ENCODE peak calls at places on chromosomes 13 and 19, in nine cellular contexts. One of them, this sample, is unnamed.

GRCh38 chr13:100674363-100674847 is at the start of gene TMTC4:
- DNase-seq in right lobe of liver: no peak
- DNase-seq in endothelial cell of umbilical vein: no peak
- DNase-seq in esophagus squamous epithelium: no peak
- DNase-seq in tibial nerve: no peak
- DNase-seq in heart left ventricle: no peak
- DNase-seq in uterus: no peak
- DNase-seq in breast epithelium: no peak
- DNase-seq in body of pancreas: no peak
- DNase-seq in this sample: no peak

GRCh38 chr13:24168980-24169379 is 8.5 kb downstream of the SPATA13 start:
- DNase-seq in endothelial cell of umbilical vein: no peak
- DNase-seq in uterus: no peak
- DNase-seq in esophagus squamous epithelium: no peak
- DNase-seq in tibial nerve: no peak
- DNase-seq in heart left ventricle: no peak
- DNase-seq in breast epithelium: no peak
- DNase-seq in right lobe of liver: peak; percentile 42
- DNase-seq in body of pancreas: peak; percentile 71
- DNase-seq in this sample: no peak

GRCh38 chr13:25503856-25504255 is 132.1 kb downstream of the ATP8A2 start:
- DNase-seq in heart left ventricle: no peak
- DNase-seq in breast epithelium: no peak
- DNase-seq in esophagus squamous epithelium: no peak
- DNase-seq in tibial nerve: no peak
- DNase-seq in endothelial cell of umbilical vein: no peak
- DNase-seq in right lobe of liver: no peak
- DNase-seq in uterus: no peak
- DNase-seq in body of pancreas: no peak
- DNase-seq in this sample: no peak

GRCh38 chr19:45117167-45117594 is 24.2 kb downstream of the PPP1R37 start:
- DNase-seq in breast epithelium: no peak
- DNase-seq in heart left ventricle: no peak
- DNase-seq in uterus: no peak
- DNase-seq in right lobe of liver: no peak
- DNase-seq in body of pancreas: no peak
- DNase-seq in tibial nerve: no peak
- DNase-seq in esophagus squamous epithelium: no peak
- DNase-seq in endothelial cell of umbilical vein: no peak
- DNase-seq in this sample: no peak

GRCh38 chr13:35764359-35765015 is 288.0 kb upstream of the MAB21L1 start:
- DNase-seq in endothelial cell of umbilical vein: no peak
- DNase-seq in right lobe of liver: no peak
- DNase-seq in tibial nerve: no peak
- DNase-seq in breast epithelium: no peak
- DNase-seq in esophagus squamous epithelium: no peak
- DNase-seq in uterus: no peak
- DNase-seq in heart left ventricle: no peak
- DNase-seq in body of pancreas: no peak
- DNase-seq in this sample: no peak

GRCh38 chr19:6424190-6424938 is at the start of gene KHSRP:
- DNase-seq in heart left ventricle: peak; percentile 51
- DNase-seq in uterus: peak; percentile 22
- DNase-seq in tibial nerve: no peak
- DNase-seq in endothelial cell of umbilical vein: no peak
- DNase-seq in esophagus squamous epithelium: no peak
- DNase-seq in body of pancreas: no peak
- DNase-seq in breast epithelium: no peak
- DNase-seq in right lobe of liver: no peak
- DNase-seq in this sample: no peak

GRCh38 chr19:28940751-28941500 is 272.0 kb downstream of the UQCRFS1 start:
- DNase-seq in tibial nerve: no peak
- DNase-seq in endothelial cell of umbilical vein: no peak
- DNase-seq in heart left ventricle: no peak
- DNase-seq in body of pancreas: no peak
- DNase-seq in breast epithelium: no peak
- DNase-seq in esophagus squamous epithelium: no peak
- DNase-seq in uterus: no peak
- DNase-seq in right lobe of liver: no peak
- DNase-seq in this sample: no peak

GRCh38 chr19:4707956-4708650 is 15.5 kb downstream of the DPP9 start:
- DNase-seq in heart left ventricle: peak; percentile 67
- DNase-seq in right lobe of liver: peak; percentile 73
- DNase-seq in uterus: peak; percentile 53
- DNase-seq in breast epithelium: no peak
- DNase-seq in esophagus squamous epithelium: no peak
- DNase-seq in tibial nerve: no peak
- DNase-seq in body of pancreas: peak; percentile 62
- DNase-seq in endothelial cell of umbilical vein: no peak
- DNase-seq in this sample: no peak

GRCh38 chr13:40533072-40533471 is 133.4 kb downstream of the FOXO1 start:
- DNase-seq in esophagus squamous epithelium: no peak
- DNase-seq in uterus: no peak
- DNase-seq in tibial nerve: no peak
- DNase-seq in breast epithelium: no peak
- DNase-seq in right lobe of liver: no peak
- DNase-seq in endothelial cell of umbilical vein: no peak
- DNase-seq in heart left ventricle: no peak
- DNase-seq in body of pancreas: no peak
- DNase-seq in this sample: no peak

GRCh38 chr13:110166598-110166997 is 140.4 kb downstream of the COL4A1 start:
- DNase-seq in heart left ventricle: no peak
- DNase-seq in breast epithelium: no peak
- DNase-seq in uterus: no peak
- DNase-seq in tibial nerve: no peak
- DNase-seq in endothelial cell of umbilical vein: no peak
- DNase-seq in esophagus squamous epithelium: no peak
- DNase-seq in body of pancreas: no peak
- DNase-seq in right lobe of liver: no peak
- DNase-seq in this sample: no peak

GRCh38 chr19:11274533-11275086 is 12.3 kb upstream of the DOCK6 start:
- DNase-seq in right lobe of liver: no peak
- DNase-seq in endothelial cell of umbilical vein: no peak
- DNase-seq in heart left ventricle: no peak
- DNase-seq in uterus: no peak
- DNase-seq in body of pancreas: no peak
- DNase-seq in breast epithelium: no peak
- DNase-seq in esophagus squamous epithelium: no peak
- DNase-seq in tibial nerve: no peak
- DNase-seq in this sample: no peak

GRCh38 chr19:33659835-33660234 is 38.1 kb downstream of the CHST8 start:
- DNase-seq in heart left ventricle: no peak
- DNase-seq in uterus: no peak
- DNase-seq in esophagus squamous epithelium: no peak
- DNase-seq in body of pancreas: no peak
- DNase-seq in right lobe of liver: no peak
- DNase-seq in breast epithelium: no peak
- DNase-seq in tibial nerve: no peak
- DNase-seq in endothelial cell of umbilical vein: no peak
- DNase-seq in this sample: no peak

GRCh38 chr19:33662391-33662790 is 40.6 kb downstream of the CHST8 start:
- DNase-seq in uterus: no peak
- DNase-seq in body of pancreas: no peak
- DNase-seq in esophagus squamous epithelium: no peak
- DNase-seq in endothelial cell of umbilical vein: no peak
- DNase-seq in breast epithelium: no peak
- DNase-seq in right lobe of liver: no peak
- DNase-seq in heart left ventricle: no peak
- DNase-seq in tibial nerve: no peak
- DNase-seq in this sample: no peak

GRCh38 chr19:33660426-33661160 is 38.8 kb downstream of the CHST8 start:
- DNase-seq in tibial nerve: no peak
- DNase-seq in esophagus squamous epithelium: no peak
- DNase-seq in endothelial cell of umbilical vein: no peak
- DNase-seq in body of pancreas: no peak
- DNase-seq in uterus: no peak
- DNase-seq in breast epithelium: no peak
- DNase-seq in right lobe of liver: no peak
- DNase-seq in heart left ventricle: no peak
- DNase-seq in this sample: no peak

GRCh38 chr19:33664744-33665143 is 43.0 kb downstream of the CHST8 start:
- DNase-seq in right lobe of liver: no peak
- DNase-seq in breast epithelium: no peak
- DNase-seq in esophagus squamous epithelium: no peak
- DNase-seq in uterus: no peak
- DNase-seq in body of pancreas: no peak
- DNase-seq in tibial nerve: no peak
- DNase-seq in endothelial cell of umbilical vein: no peak
- DNase-seq in heart left ventricle: no peak
- DNase-seq in this sample: no peak

DNA sequence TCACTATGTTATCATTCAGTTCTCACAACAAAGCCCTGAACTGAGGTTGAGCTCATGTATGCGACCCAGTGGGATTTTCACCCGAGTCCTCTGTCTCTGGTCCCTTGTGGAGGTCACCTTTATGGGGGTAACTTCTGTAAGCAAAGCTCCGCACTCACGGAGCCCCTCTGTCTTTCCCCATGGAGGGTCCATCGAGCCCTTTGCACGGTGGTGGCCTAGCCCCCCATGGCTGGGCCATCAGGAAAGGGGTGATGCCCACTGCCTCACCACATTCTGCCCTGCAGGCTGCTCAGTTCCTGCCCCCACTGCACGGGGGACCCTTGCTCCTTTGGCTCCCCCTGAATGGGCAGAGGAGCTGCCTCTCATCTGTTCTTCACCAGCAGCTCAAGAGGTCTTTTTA is 39.6 kb downstream of the CHST8 start:
- DNase-seq in endothelial cell of umbilical vein: no peak
- DNase-seq in tibial nerve: no peak
- DNase-seq in heart left ventricle: no peak
- DNase-seq in breast epithelium: no peak
- DNase-seq in uterus: no peak
- DNase-seq in esophagus squamous epithelium: no peak
- DNase-seq in right lobe of liver: no peak
- DNase-seq in body of pancreas: no peak
- DNase-seq in this sample: no peak
- TF ChIP-seq POLR2A in endothelial cell of umbilical vein: no peak
- TF ChIP-seq POLR2A in tibial nerve: no peak
- TF ChIP-seq POLR2A in heart left ventricle: no peak
- TF ChIP-seq POLR2A in breast epithelium: no peak
- TF ChIP-seq POLR2A in uterus: no peak
- TF ChIP-seq POLR2A in esophagus squamous epithelium: no peak
- TF ChIP-seq POLR2A in right lobe of liver: no peak
- TF ChIP-seq POLR2A in body of pancreas: no peak
- TF ChIP-seq POLR2A in this sample: no peak

DNA sequence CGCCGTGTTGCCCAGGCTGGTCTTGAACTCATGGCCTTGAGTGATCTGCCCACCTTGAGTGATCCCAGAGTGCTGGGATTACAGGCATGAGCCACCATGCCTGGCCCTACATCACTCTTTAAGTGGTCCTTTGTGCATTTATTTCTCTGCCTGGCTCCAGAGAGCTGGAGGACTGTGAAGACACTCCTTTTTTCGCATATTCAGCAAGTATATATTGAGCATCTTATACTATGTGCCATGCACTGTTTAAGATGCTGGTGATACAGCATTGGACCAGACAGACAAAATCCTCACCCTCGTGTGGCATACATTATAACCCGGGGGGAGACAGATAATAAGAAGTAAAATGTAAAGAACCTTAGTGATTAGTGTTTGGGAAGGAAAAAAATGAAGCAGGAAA is 66.8 kb upstream of the NPAS1 start:
- DNase-seq in uterus: no peak
- DNase-seq in heart left ventricle: no peak
- DNase-seq in breast epithelium: no peak
- DNase-seq in tibial nerve: no peak
- DNase-seq in esophagus squamous epithelium: no peak
- DNase-seq in right lobe of liver: no peak
- DNase-seq in body of pancreas: no peak
- DNase-seq in endothelial cell of umbilical vein: no peak
- DNase-seq in this sample: no peak
- H3K4me1 ChIP-seq in uterus: peaks cover 6% of the 10 kb centered on the region
- H3K4me1 ChIP-seq in heart left ventricle: peaks cover 22% of the 10 kb centered on the region
- H3K4me1 ChIP-seq in breast epithelium: peaks cover 14% of the 10 kb centered on the region
- H3K4me1 ChIP-seq in tibial nerve: peaks cover 56% of the 10 kb centered on the region
- H3K4me1 ChIP-seq in esophagus squamous epithelium: peaks cover 24% of the 10 kb centered on the region
- H3K4me1 ChIP-seq in right lobe of liver: no peaks in the 10 kb centered on the region
- H3K4me1 ChIP-seq in body of pancreas: peaks cover 27% of the 10 kb centered on the region
- H3K4me1 ChIP-seq in endothelial cell of umbilical vein: peaks cover 20% of the 10 kb centered on the region
- H3K4me1 ChIP-seq in this sample: peaks cover 22% of the 10 kb centered on the region

GRCh38 chr19:16873603-16874002 is 15.2 kb upstream of the F2RL3 start:
- DNase-seq in heart left ventricle: no peak
- DNase-seq in breast epithelium: no peak
- DNase-seq in esophagus squamous epithelium: no peak
- DNase-seq in endothelial cell of umbilical vein: no peak
- DNase-seq in right lobe of liver: no peak
- DNase-seq in body of pancreas: no peak
- DNase-seq in uterus: no peak
- DNase-seq in tibial nerve: no peak
- DNase-seq in this sample: no peak

GRCh38 chr19:16872728-16873127 is 16.1 kb upstream of the F2RL3 start:
- DNase-seq in uterus: no peak
- DNase-seq in heart left ventricle: no peak
- DNase-seq in tibial nerve: no peak
- DNase-seq in body of pancreas: no peak
- DNase-seq in breast epithelium: no peak
- DNase-seq in right lobe of liver: no peak
- DNase-seq in esophagus squamous epithelium: no peak
- DNase-seq in endothelial cell of umbilical vein: no peak
- DNase-seq in this sample: no peak

GRCh38 chr19:16874250-16874977 is 14.4 kb upstream of the F2RL3 start:
- DNase-seq in esophagus squamous epithelium: no peak
- DNase-seq in endothelial cell of umbilical vein: no peak
- DNase-seq in right lobe of liver: no peak
- DNase-seq in breast epithelium: no peak
- DNase-seq in uterus: no peak
- DNase-seq in tibial nerve: no peak
- DNase-seq in body of pancreas: no peak
- DNase-seq in heart left ventricle: no peak
- DNase-seq in this sample: no peak

GRCh38 chr19:16869331-16869972 is 19.3 kb upstream of the F2RL3 start:
- DNase-seq in endothelial cell of umbilical vein: no peak
- DNase-seq in uterus: no peak
- DNase-seq in tibial nerve: no peak
- DNase-seq in body of pancreas: no peak
- DNase-seq in breast epithelium: no peak
- DNase-seq in heart left ventricle: no peak
- DNase-seq in esophagus squamous epithelium: no peak
- DNase-seq in right lobe of liver: no peak
- DNase-seq in this sample: no peak

DNA sequence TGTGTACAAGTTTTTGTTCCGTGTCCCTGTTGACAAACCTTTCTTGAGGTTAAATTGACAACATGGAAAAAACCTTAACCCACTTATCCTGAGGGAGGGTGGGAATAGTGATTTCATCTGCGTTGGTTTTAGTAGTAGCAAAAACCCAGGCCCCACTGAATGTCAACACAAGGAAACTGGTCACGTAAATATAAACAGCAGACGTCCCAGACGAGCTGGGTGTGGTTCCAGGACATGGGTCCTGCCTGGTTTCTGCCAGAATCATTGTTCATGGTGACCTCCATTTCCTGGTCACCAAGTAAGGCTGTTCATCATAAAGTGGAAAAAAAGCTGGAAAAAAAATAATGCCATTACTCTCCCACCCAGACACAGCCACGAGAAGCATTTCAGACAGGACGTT is 16.9 kb upstream of the F2RL3 start:
- DNase-seq in esophagus squamous epithelium: no peak
- DNase-seq in endothelial cell of umbilical vein: peak; percentile 94
- DNase-seq in breast epithelium: no peak
- DNase-seq in body of pancreas: no peak
- DNase-seq in uterus: no peak
- DNase-seq in right lobe of liver: no peak
- DNase-seq in heart left ventricle: peak; percentile 54
- DNase-seq in tibial nerve: no peak
- DNase-seq in this sample: no peak
- H3K36me3 ChIP-seq in esophagus squamous epithelium: peaks cover 32% of the 10 kb centered on the region
- H3K36me3 ChIP-seq in endothelial cell of umbilical vein: peaks cover 18% of the 10 kb centered on the region
- H3K36me3 ChIP-seq in breast epithelium: peaks cover 28% of the 10 kb centered on the region
- H3K36me3 ChIP-seq in body of pancreas: peaks cover 10% of the 10 kb centered on the region
- H3K36me3 ChIP-seq in uterus: no peaks in the 10 kb centered on the region
- H3K36me3 ChIP-seq in right lobe of liver: peaks cover 6% of the 10 kb centered on the region
- H3K36me3 ChIP-seq in heart left ventricle: peaks cover 77% of the 10 kb centered on the region
- H3K36me3 ChIP-seq in tibial nerve: peaks cover 84% of the 10 kb centered on the region
- H3K36me3 ChIP-seq in this sample: peaks cover 81% of the 10 kb centered on the region

GRCh38 chr13:20703785-20704458 is 423 bp downstream of the IL17D start:
- DNase-seq in uterus: peak; percentile 53
- DNase-seq in breast epithelium: peak; percentile 69
- DNase-seq in endothelial cell of umbilical vein: peak; percentile 66
- DNase-seq in tibial nerve: no peak
- DNase-seq in body of pancreas: peak; percentile 90
- DNase-seq in heart left ventricle: peak; percentile 67
- DNase-seq in right lobe of liver: peak; percentile 75
- DNase-seq in esophagus squamous epithelium: peak; percentile 15
- DNase-seq in this sample: peak; percentile 97
- TF ChIP-seq POLR2A in uterus: peak; percentile 65
- TF ChIP-seq POLR2A in breast epithelium: no peak
- TF ChIP-seq POLR2A in endothelial cell of umbilical vein: peak; percentile 26
- TF ChIP-seq POLR2A in tibial nerve: no peak
- TF ChIP-seq POLR2A in body of pancreas: peak; percentile 58
- TF ChIP-seq POLR2A in heart left ventricle: no peak
- TF ChIP-seq POLR2A in right lobe of liver: peak; percentile 15
- TF ChIP-seq POLR2A in esophagus squamous epithelium: no peak
- TF ChIP-seq POLR2A in this sample: peak; percentile 38